ENCODE peak calls at places on chromosome 1, in seven cellular contexts. F is T-helper 1 cell; U is COR-L47; J is stimulated activated CD4-positive, alpha-beta T cell treated with anti-CD3 and anti-CD28 coated beads, Interleukin-4, amount 100 ng/mL, for 48 hours; Y is A549; C is iris pigment epithelial cell; A is fibroblast of the conjunctiva. P is an unnamed sample.

GRCh38 chr1:38489844-38490270 is 369.7 kb downstream of the RRAGC start:
- DNase-seq in F (peak; percentile 28), U (peak; percentile 19), J (peak; percentile 54), Y (peak; percentile 33), C (peak; percentile 3), A (no peak), P (peak; percentile 12)

GRCh38 chr1:211017066-211017691 is 116.8 kb downstream of the KCNH1 start:
- DNase-seq in F (no peak), U (no peak), J (no peak), Y (no peak), C (peak; percentile 21), A (no peak), P (no peak)

GRCh38 chr1:218557731-218558130 is 212.6 kb downstream of the TGFB2 start:
- DNase-seq in F (no peak), U (peak; percentile 93), J (no peak), Y (no peak), C (peak; percentile 54), A (peak; percentile 12), P (no peak)

GRCh38 chr1:172405912-172406311 is 14.6 kb upstream of the C1orf105 start:
- DNase-seq in F (no peak), U (no peak), J (no peak), Y (no peak), C (no peak), A (no peak), P (no peak)

GRCh38 chr1:155127672-155128468 is at the start of gene EFNA1:
- DNase-seq in F (no peak), U (peak; percentile 13), J (peak; percentile 18), Y (no peak), C (peak; percentile 12), A (no peak), P (peak; percentile 34)

GRCh38 chr1:175734642-175735041 is 8.8 kb downstream of the TNR start:
- DNase-seq in F (no peak), U (no peak), J (no peak), Y (no peak), C (no peak), A (no peak), P (no peak)

GRCh38 chr1:17736625-17737024 is 18.5 kb upstream of the ACTL8 start:
- DNase-seq in F (no peak), U (no peak), J (no peak), Y (no peak), C (no peak), A (no peak), P (no peak)

GRCh38 chr1:81689531-81689941 is 111.2 kb upstream of the ADGRL2 start:
- DNase-seq in F (no peak), U (no peak), J (no peak), Y (no peak), C (peak; percentile 91), A (peak; percentile 53), P (no peak)

GRCh38 chr1:110674337-110675059 is at the start of gene KCNA3:
- DNase-seq in F (peak; percentile 86), U (peak; percentile 51), J (peak; percentile 42), Y (no peak), C (no peak), A (no peak), P (peak; percentile 64)

GRCh38 chr1:44000266-44000665 is 8.9 kb downstream of the CCDC24 start:
- DNase-seq in F (no peak), U (no peak), J (no peak), Y (no peak), C (no peak), A (no peak), P (no peak)

GRCh38 chr1:155082941-155083541 is 4.4 kb downstream of the EFNA3 start:
- DNase-seq in F (no peak), U (no peak), J (no peak), Y (no peak), C (no peak), A (no peak), P (no peak)

GRCh38 chr1:162070825-162071224 is 1.3 kb downstream of the NOS1AP start:
- DNase-seq in F (no peak), U (no peak), J (no peak), Y (no peak), C (no peak), A (no peak), P (no peak)

GRCh38 chr1:209341689-209342420 is 241.7 kb upstream of the CAMK1G start:
- DNase-seq in F (no peak), U (no peak), J (no peak), Y (no peak), C (no peak), A (no peak), P (no peak)

GRCh38 chr1:240706150-240706904 is 94.4 kb upstream of the GREM2 start:
- DNase-seq in F (no peak), U (no peak), J (no peak), Y (no peak), C (peak; percentile 62), A (peak; percentile 37), P (no peak)

GRCh38 chr1:205810448-205811157 is 2.4 kb downstream of the SLC41A1 start:
- DNase-seq in F (no peak), U (no peak), J (no peak), Y (peak; percentile 49), C (peak; percentile 36), A (no peak), P (no peak)

GRCh38 chr1:211331011-211331709 is 4.5 kb downstream of the TRAF5 start:
- DNase-seq in F (no peak), U (no peak), J (no peak), Y (no peak), C (no peak), A (no peak), P (no peak)